ENCODE peak calls at places on chromosomes 5 and 9, in five cellular contexts. R, G, W, H and Y are unnamed samples.

GRCh38 chr9:103242025-103242424 is 246.9 kb downstream of the CYLC2 start:
- DNase-seq in W (no peak), G (no peak), R (no peak), H (no peak), Y (no peak)

GRCh38 chr9:33165263-33166151 is 1.6 kb downstream of the B4GALT1 start:
- DNase-seq in W (no peak), H (no peak), G (peak; percentile 57), R (peak; percentile 73), Y (peak; percentile 92)

GRCh38 chr9:107462691-107463090 is 26.9 kb downstream of the KLF4 start:
- DNase-seq in R (no peak), H (no peak), G (no peak), W (no peak), Y (no peak)

GRCh38 chr9:128835246-128836210 is 5.9 kb upstream of the SPOUT1 start:
- DNase-seq in H (no peak), R (no peak), G (no peak), W (no peak), Y (no peak)

GRCh38 chr9:97470076-97470475 is 31.4 kb upstream of the TMOD1 start:
- DNase-seq in W (no peak), R (no peak), G (no peak), H (peak; percentile 7), Y (peak; percentile 9)

GRCh38 chr5:155282503-155283107 is 269.1 kb downstream of the KIF4B start:
- DNase-seq in W (no peak), G (no peak), R (no peak), H (no peak), Y (no peak)

GRCh38 chr5:5387789-5388188 is 34.7 kb upstream of the ICE1 start:
- DNase-seq in H (no peak), G (no peak), W (no peak), R (no peak), Y (no peak)

GRCh38 chr5:36374275-36374862 is 72.7 kb upstream of the RANBP3L start:
- DNase-seq in H (no peak), W (no peak), R (no peak), G (no peak), Y (no peak)

GRCh38 chr5:14204011-14204670 is 61.0 kb downstream of the TRIO start:
- DNase-seq in W (no peak), H (no peak), G (no peak), R (no peak), Y (no peak)

GRCh38 chr5:146796144-146796543 is 82.4 kb downstream of the PPP2R2B start:
- DNase-seq in R (no peak), W (no peak), H (no peak), G (no peak), Y (no peak)

GRCh38 chr5:33611882-33612281 is 171.1 kb downstream of the TARS1 start:
- DNase-seq in R (no peak), G (no peak), H (no peak), W (no peak), Y (no peak)

GRCh38 chr5:179266291-179267070 is 78.8 kb downstream of the ADAMTS2 start:
- DNase-seq in W (peak; percentile 17), R (no peak), G (peak; percentile 37), H (no peak), Y (no peak)

GRCh38 chr5:150053231-150053626 is 33.1 kb downstream of the CSF1R start:
- DNase-seq in W (no peak), H (no peak), G (no peak), R (no peak), Y (no peak)

GRCh38 chr5:57976506-57976905 is 483.4 kb downstream of the PLK2 start:
- DNase-seq in W (no peak), R (no peak), H (no peak), G (no peak), Y (no peak)

GRCh38 chr5:6220346-6221088 is 157.8 kb downstream of the MED10 start:
- DNase-seq in H (no peak), G (no peak), R (no peak), W (no peak), Y (no peak)

GRCh38 chr5:95712347-95712958 is 18.7 kb upstream of the RHOBTB3 start:
- DNase-seq in G (no peak), R (peak; percentile 81), H (peak; percentile 97), W (no peak), Y (peak; percentile 99)

GRCh38 chr5:125630260-125630659 is 792.9 kb upstream of the GRAMD2B start:
- DNase-seq in G (no peak), H (no peak), R (no peak), W (no peak), Y (no peak)

GRCh38 chr5:91101777-91102379 is 281.2 kb downstream of the ARRDC3 start:
- DNase-seq in H (peak; percentile 76), G (peak; percentile 64), R (peak; percentile 65), W (peak; percentile 79), Y (peak; percentile 56)

GRCh38 chr5:35030426-35030825 is 17.3 kb downstream of the AGXT2 start:
- DNase-seq in W (no peak), R (no peak), H (no peak), G (no peak), Y (no peak)

GRCh38 chr5:140988036-140988997 is 22.0 kb downstream of the PCDHAC2 start:
- DNase-seq in R (no peak), G (no peak), H (no peak), W (no peak), Y (no peak)

GRCh38 chr5:78544531-78545200 is 103.9 kb downstream of the LHFPL2 start:
- DNase-seq in W (no peak), G (peak; percentile 57), H (no peak), R (no peak), Y (no peak)

GRCh38 chr5:90294604-90295003 is 115.0 kb downstream of the CETN3 start:
- DNase-seq in W (no peak), H (no peak), G (no peak), R (no peak), Y (no peak)

GRCh38 chr9:18921677-18922076 is 111.3 kb downstream of the SAXO1 start:
- DNase-seq in G (no peak), H (no peak), R (no peak), W (no peak), Y (no peak)

GRCh38 chr9:124239249-124240073 is 18.3 kb upstream of the NEK6 start:
- DNase-seq in R (no peak), H (no peak), G (no peak), W (peak; percentile 35), Y (no peak)

GRCh38 chr5:143577554-143577953 is 174.1 kb upstream of the NR3C1 start:
- DNase-seq in W (no peak), R (no peak), G (peak; percentile 39), H (no peak), Y (no peak)
- TF ChIP-seq POLR2A in W (no peak), R (no peak), G (no peak), H (no peak), Y (no peak)

DNA sequence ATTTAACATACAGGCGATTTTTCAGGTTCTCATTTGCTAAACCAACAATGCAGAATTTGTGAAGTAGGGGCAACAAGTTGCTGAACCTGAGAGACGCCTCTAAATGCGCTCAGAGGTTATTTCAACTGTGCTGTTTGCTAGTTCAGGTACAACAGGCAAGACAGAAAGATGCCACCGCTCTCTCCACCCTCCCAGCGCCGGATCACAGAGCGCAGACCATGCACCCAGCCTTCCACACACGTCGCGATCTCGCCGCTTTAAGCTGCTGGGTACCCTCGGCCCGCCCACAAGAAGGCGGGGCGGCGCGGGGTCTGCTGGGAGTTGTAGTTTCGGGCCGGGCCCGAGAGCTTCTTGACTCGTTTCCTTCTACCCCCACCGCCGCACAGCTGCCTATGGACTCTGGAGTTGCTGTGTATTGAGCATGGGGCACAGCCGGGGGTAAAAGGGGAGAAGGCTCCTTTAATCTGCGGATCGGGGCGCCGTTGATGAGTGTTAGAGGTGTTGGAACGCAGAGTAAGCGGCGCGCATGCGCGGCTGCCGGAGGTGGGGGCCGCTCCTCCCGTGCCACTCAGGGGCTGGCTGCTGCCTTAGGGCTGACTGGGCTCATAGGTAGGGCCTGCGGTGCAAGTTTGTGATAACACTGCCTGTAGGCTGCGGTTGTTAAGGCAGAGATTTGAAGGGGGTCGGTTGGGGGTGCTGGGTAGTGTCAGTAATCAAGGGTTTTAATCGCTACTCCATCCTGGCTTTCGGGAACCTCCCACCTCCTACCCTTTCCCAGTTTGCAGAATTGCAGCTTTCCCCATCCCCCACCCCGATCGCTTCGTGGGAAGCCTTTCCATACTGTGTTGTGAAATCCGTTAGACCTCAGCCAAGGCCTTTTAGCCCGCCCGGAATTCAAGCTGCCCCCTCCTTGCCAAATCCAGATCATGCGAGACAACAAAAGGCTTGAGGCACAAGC is 40.3 kb upstream of the ABCA1 start:
- DNase-seq in G (peak; percentile 91), R (peak; percentile 76), H (peak; percentile 54), W (peak; percentile 89), Y (peak; percentile 94)
- TF ChIP-seq POLR2A in G (no peak), R (peak; percentile 89), H (peak; percentile 81), W (no peak), Y (no peak)

GRCh38 chr5:673837-674629 is 19.1 kb downstream of the TPPP start:
- DNase-seq in G (no peak), H (no peak), W (peak; percentile 38), R (no peak), Y (no peak)
- TF ChIP-seq POLR2A in G (no peak), H (no peak), W (no peak), R (no peak), Y (no peak)

GRCh38 chr5:127518319-127518621 is 830 bp downstream of the PRRC1 start:
- DNase-seq in G (no peak), W (no peak), R (no peak), H (no peak), Y (peak; percentile 81)

GRCh38 chr5:127519527-127519926 is 2.1 kb downstream of the PRRC1 start:
- DNase-seq in G (no peak), R (no peak), H (no peak), W (no peak), Y (no peak)

GRCh38 chr5:127515693-127516440 is 1.6 kb upstream of the PRRC1 start:
- DNase-seq in H (no peak), R (no peak), G (no peak), W (no peak), Y (no peak)

GRCh38 chr5:127517110-127517479 is 345 bp upstream of the PRRC1 start:
- DNase-seq in R (peak; percentile 25), W (no peak), G (no peak), H (no peak), Y (no peak)

GRCh38 chr5:127517480-127518318 is at the start of gene PRRC1:
- DNase-seq in G (peak; percentile 78), W (peak; percentile 84), R (peak; percentile 64), H (peak; percentile 59), Y (peak; percentile 90)
- TF ChIP-seq POLR2A in G (peak; percentile 41), W (no peak), R (peak; percentile 94), H (peak; percentile 55), Y (peak; percentile 78)

GRCh38 chr9:3931058-3931457 is 368.8 kb downstream of the GLIS3 start:
- DNase-seq in W (no peak), R (no peak), G (no peak), H (no peak), Y (no peak)
- TF ChIP-seq POLR2A in W (no peak), R (no peak), G (no peak), H (no peak), Y (no peak)

GRCh38 chr9:38162332-38162985 is 93.4 kb upstream of the SHB start:
- DNase-seq in W (no peak), G (peak; percentile 42), H (no peak), R (no peak), Y (no peak)
- TF ChIP-seq POLR2A in W (no peak), G (no peak), H (no peak), R (no peak), Y (no peak)

GRCh38 chr5:163459888-163460561 is at the start of gene NUDCD2:
- DNase-seq in H (peak; percentile 97), R (peak; percentile 85), W (peak; percentile 94), G (peak; percentile 94), Y (peak; percentile 98)
- TF ChIP-seq POLR2A in H (peak; percentile 69), R (peak; percentile 95), W (peak; percentile 17), G (peak; percentile 66), Y (peak; percentile 91)